ENCODE peak calls at places on chromosomes 6 and 20, in four cellular contexts. One of them, this sample, is unnamed.

GRCh38 chr6:36914227-36914794 is 28.6 kb downstream of the C6orf89 start:
- DNase-seq in GM12892: no peak
- DNase-seq in HS-27A: no peak
- DNase-seq in B cell: no peak
- DNase-seq in this sample: no peak

GRCh38 chr20:20628314-20628713 is 84.1 kb downstream of the RALGAPA2 start:
- DNase-seq in GM12892: no peak
- DNase-seq in B cell: no peak
- DNase-seq in HS-27A: no peak
- DNase-seq in this sample: no peak

GRCh38 chr6:127786109-127786508 is 114.7 kb downstream of the THEMIS start:
- DNase-seq in GM12892: no peak
- DNase-seq in B cell: no peak
- DNase-seq in HS-27A: no peak
- DNase-seq in this sample: no peak

GRCh38 chr20:56994006-56994405 is 272.4 kb downstream of the BMP7 start:
- DNase-seq in GM12892: no peak
- DNase-seq in B cell: no peak
- DNase-seq in HS-27A: no peak
- DNase-seq in this sample: no peak

GRCh38 chr20:53085720-53086119 is 113.6 kb downstream of the TSHZ2 start:
- DNase-seq in HS-27A: no peak
- DNase-seq in B cell: peak; percentile 13
- DNase-seq in GM12892: no peak
- DNase-seq in this sample: no peak

GRCh38 chr20:1622450-1622849 is 2.6 kb upstream of the SIRPB1 start:
- DNase-seq in HS-27A: no peak
- DNase-seq in GM12892: no peak
- DNase-seq in B cell: no peak
- DNase-seq in this sample: no peak

GRCh38 chr20:21511850-21512633 is 1.8 kb downstream of the NKX2-2 start:
- DNase-seq in B cell: peak; percentile 62
- DNase-seq in HS-27A: no peak
- DNase-seq in GM12892: no peak
- DNase-seq in this sample: no peak

GRCh38 chr20:4013041-4013440 is 2.3 kb downstream of the RNF24 start:
- DNase-seq in B cell: no peak
- DNase-seq in HS-27A: no peak
- DNase-seq in GM12892: no peak
- DNase-seq in this sample: no peak

GRCh38 chr6:88631830-88632229 is 331.6 kb downstream of the RNGTT start:
- DNase-seq in HS-27A: no peak
- DNase-seq in GM12892: no peak
- DNase-seq in B cell: no peak
- DNase-seq in this sample: no peak

GRCh38 chr20:45905505-45906079 is 6.4 kb downstream of the PLTP start:
- DNase-seq in B cell: no peak
- DNase-seq in HS-27A: no peak
- DNase-seq in GM12892: no peak
- DNase-seq in this sample: no peak

This sample was measured in NCI-H1092.